ENCODE peak calls at places on chromosomes 5 and 9, in four cellular contexts. A is IMR-90, Y is lower leg skin, O is astrocyte of the spinal cord. E is an unnamed sample.

GRCh38 chr5:110769282-110769681 is 30.5 kb downstream of the SLC25A46 start:
- DNase-seq in A (peak), Y (peak), O (no peak), E (peak)

GRCh38 chr5:139524932-139525585 is 36.1 kb upstream of the UBE2D2 start:
- DNase-seq in A (no peak), Y (no peak), O (no peak), E (no peak)

GRCh38 chr9:130246126-130246525 is 19.4 kb upstream of the HMCN2 start:
- DNase-seq in A (no peak), Y (no peak), O (no peak), E (no peak)

GRCh38 chr9:96166981-96167380 is 135.0 kb downstream of the HSD17B3 start:
- DNase-seq in A (no peak), Y (no peak), O (no peak), E (no peak)

GRCh38 chr5:51376504-51376903 is 6.7 kb upstream of the ISL1 start:
- DNase-seq in A (no peak), Y (no peak), O (no peak), E (no peak)

GRCh38 chr5:158570502-158570901 is 529.2 kb downstream of the EBF1 start:
- DNase-seq in A (no peak), Y (no peak), O (no peak), E (peak)

GRCh38 chr5:119522841-119523240 is 70.5 kb downstream of the HSD17B4 start:
- DNase-seq in A (no peak), Y (no peak), O (no peak), E (no peak)

GRCh38 chr5:138927979-138928378 is 52.8 kb upstream of the LRRTM2 start:
- DNase-seq in A (peak), Y (no peak), O (no peak), E (no peak)

GRCh38 chr5:172187118-172188032 is 649 bp downstream of the STK10 start:
- DNase-seq in A (peak), Y (peak), O (peak), E (peak)

GRCh38 chr5:127665641-127666040 is 16.8 kb downstream of the CTXN3 start:
- DNase-seq in A (no peak), Y (no peak), O (no peak), E (no peak)

GRCh38 chr9:73166453-73166852 is 14.8 kb downstream of the ANXA1 start:
- DNase-seq in A (no peak), Y (no peak), O (no peak), E (no peak)

GRCh38 chr5:157025093-157025698 is 33.7 kb downstream of the HAVCR1 start:
- DNase-seq in A (no peak), Y (no peak), O (no peak), E (no peak)

GRCh38 chr9:127588740-127589506 is 23.2 kb upstream of the STXBP1 start:
- DNase-seq in A (no peak), Y (no peak), O (no peak), E (no peak)

GRCh38 chr9:123482295-123482970 is 126.4 kb downstream of the CRB2 start:
- DNase-seq in A (no peak), Y (no peak), O (no peak), E (no peak)

GRCh38 chr5:51651889-51652288 is 268.6 kb downstream of the ISL1 start:
- DNase-seq in A (no peak), Y (no peak), O (peak), E (no peak)

GRCh38 chr5:1323803-1324173 is 21.1 kb downstream of the CLPTM1L start:
- DNase-seq in A (no peak), Y (no peak), O (no peak), E (no peak)

GRCh38 chr9:133282454-133283238 is 7.6 kb upstream of the ABO start:
- DNase-seq in A (no peak), Y (no peak), O (no peak), E (no peak)

GRCh38 chr5:117713585-117714198 is 1139.1 kb upstream of the SEMA6A start:
- DNase-seq in A (no peak), Y (no peak), O (peak), E (no peak)

GRCh38 chr5:36624277-36624676 is 17.9 kb downstream of the SLC1A3 start:
- DNase-seq in A (no peak), Y (no peak), O (no peak), E (no peak)

GRCh38 chr5:36619012-36619635 is 12.7 kb downstream of the SLC1A3 start:
- DNase-seq in A (no peak), Y (no peak), O (no peak), E (no peak)

GRCh38 chr5:36629729-36630128 is 23.3 kb downstream of the SLC1A3 start:
- DNase-seq in A (no peak), Y (no peak), O (no peak), E (no peak)

GRCh38 chr5:36621985-36622384 is 15.6 kb downstream of the SLC1A3 start:
- DNase-seq in A (no peak), Y (no peak), O (no peak), E (no peak)

GRCh38 chr5:36623832-36624231 is 17.4 kb downstream of the SLC1A3 start:
- DNase-seq in A (no peak), Y (no peak), O (no peak), E (no peak)
- H3K4me3 ChIP-seq in A (no peak), Y (no peak), O (no peak), E (no peak)

DNA sequence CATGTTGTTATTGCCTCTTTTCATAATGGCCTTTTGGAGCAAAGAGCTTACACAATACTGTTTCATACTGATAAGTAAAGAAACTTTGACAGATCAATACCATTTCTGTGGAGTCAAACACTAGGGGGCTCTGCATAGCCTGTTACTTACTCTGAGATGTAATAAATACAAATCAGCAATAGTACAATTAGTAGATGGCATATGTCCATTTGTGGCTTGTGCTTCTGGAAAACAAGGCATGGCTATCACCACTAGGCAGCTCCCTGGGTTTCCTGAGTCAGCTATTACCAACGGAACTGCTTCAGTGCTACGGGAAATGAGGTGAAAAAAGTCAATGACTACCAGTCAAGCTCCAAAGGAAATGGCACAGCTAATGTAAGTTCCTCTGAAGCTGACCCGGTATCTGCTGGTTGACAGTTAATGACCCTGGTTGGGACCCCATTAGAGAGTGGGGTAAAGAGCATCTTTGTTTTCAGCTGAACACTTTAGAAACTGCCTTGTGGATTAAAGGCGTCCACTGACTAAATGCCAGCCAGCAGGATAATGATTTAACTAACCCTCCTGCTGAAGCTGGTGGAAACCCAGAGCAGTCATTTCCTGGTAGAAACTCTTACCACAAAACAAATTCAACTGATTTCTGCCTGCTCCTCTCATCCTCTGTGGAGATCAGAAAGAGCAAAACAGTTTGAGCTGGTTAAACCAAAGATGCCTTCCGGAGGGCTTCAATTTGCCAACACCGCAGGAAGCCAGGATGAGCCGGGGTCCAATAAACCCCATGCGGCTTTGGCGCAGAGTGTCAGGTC is 69.0 kb upstream of the FAM169A start:
- DNase-seq in A (peak), Y (no peak), O (peak), E (peak)
- TF ChIP-seq CTCF in A (peak), Y (no peak), O (peak), E (peak)

GRCh38 chr9:100586093-100586492 is 8.2 kb downstream of the CAVIN4 start:
- DNase-seq in A (no peak), Y (no peak), O (no peak), E (no peak)

GRCh38 chr9:100581081-100581480 is 3.2 kb downstream of the CAVIN4 start:
- DNase-seq in A (no peak), Y (no peak), O (no peak), E (no peak)

GRCh38 chr9:100584951-100585350 is 7.1 kb downstream of the CAVIN4 start:
- DNase-seq in A (no peak), Y (no peak), O (no peak), E (no peak)

GRCh38 chr9:100581661-100582060 is 3.8 kb downstream of the CAVIN4 start:
- DNase-seq in A (no peak), Y (no peak), O (no peak), E (no peak)

DNA sequence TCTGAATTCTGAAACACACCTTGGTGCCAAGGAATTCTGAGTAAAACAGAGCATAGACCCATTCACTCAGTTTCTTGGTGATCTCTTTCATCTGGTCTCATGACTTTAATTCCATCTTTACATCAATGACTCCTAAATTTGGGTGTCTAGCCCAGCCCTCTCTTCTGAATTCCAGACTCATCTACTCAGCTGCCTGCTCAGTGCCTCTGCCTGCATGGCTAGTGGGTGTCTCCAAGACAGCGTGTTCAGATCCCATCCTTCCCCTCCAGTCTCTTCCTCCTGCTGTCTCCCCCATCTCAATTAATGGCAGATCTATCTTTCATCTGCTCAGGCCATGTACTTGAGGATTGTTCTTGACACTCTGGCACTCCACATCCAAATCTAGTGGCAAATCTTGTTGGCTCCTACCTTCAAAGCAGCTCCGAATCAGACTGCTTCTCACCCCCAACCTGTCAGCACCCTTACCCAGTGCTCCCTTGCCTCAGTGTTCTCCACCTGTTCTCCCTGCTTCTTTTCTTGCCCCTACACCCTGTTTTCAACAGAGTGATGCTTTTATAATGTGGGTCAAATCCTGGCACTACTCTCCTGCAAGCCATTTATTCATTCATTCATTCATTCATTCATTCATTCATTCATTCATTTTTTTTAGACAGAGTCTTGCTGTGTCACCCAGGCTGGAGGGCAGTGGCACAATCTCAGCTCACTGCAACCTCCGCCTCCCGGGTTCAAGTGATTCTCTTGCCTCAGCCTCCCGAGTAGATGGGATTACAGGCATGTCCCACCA is 5.3 kb downstream of the CAVIN4 start:
- DNase-seq in A (no peak), Y (no peak), O (no peak), E (no peak)
- H3K4me3 ChIP-seq in A (no peak), Y (no peak), O (no peak), E (no peak)

GRCh38 chr5:177575488-177575887 is 16.5 kb upstream of the TMED9 start:
- DNase-seq in A (no peak), Y (no peak), O (no peak), E (no peak)

GRCh38 chr5:177578331-177578730 is 13.7 kb upstream of the TMED9 start:
- DNase-seq in A (no peak), Y (no peak), O (no peak), E (no peak)

DNA sequence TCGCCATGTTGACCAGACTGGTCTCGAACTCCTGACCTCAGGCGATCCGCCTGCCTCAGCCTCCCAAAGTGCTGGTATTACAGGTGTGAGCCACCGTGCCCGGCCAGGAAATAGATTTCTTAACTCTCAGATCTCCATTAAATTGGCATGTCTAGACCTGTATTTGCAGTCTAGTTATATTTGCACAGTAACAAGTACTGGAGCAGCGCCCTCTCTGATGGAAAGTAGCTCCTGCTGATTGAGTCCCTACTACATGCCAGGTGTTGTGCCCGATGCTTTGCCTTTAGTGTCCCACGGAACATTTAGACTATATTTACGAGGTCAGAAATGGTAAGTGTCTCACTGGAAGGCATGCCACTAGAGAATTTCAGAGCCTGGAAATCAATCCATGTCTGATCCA is 15.8 kb upstream of the TMED9 start:
- DNase-seq in A (no peak), Y (no peak), O (no peak), E (no peak)
- TF ChIP-seq CTCF in A (no peak), Y (no peak), O (no peak), E (no peak)

GRCh38 chr9:37271679-37272078 is 150.8 kb upstream of the GRHPR start:
- DNase-seq in A (peak), Y (no peak), O (no peak), E (no peak)
- H3K4me3 ChIP-seq in A (no peak), Y (no peak), O (no peak), E (no peak)

DNA sequence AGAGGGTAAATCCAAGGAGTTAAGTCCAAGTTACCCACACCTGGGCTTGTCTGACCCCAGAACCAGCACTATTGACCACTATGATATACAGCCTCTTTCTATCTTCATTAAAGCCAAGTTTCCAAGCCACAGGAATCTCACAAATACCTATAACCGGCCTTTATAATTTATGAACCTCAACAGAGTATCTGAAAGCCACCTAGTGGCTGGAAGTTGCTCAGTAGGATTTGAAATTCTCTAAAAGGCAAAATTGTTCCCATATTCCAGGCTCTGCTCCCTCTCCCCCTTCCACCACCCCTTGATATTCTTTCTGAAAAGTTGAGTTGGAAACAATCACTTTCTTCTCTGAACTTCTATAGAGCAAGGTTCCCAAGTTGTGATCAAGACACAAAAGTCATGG is 106.4 kb upstream of the GPR151 start:
- DNase-seq in A (no peak), Y (no peak), O (no peak), E (no peak)
- TF ChIP-seq CTCF in A (peak), Y (no peak), O (peak), E (no peak)

GRCh38 chr5:133611357-133612020 is 852 bp downstream of the FSTL4 start:
- DNase-seq in A (no peak), Y (no peak), O (no peak), E (no peak)

GRCh38 chr5:133612021-133612860 is at the start of gene FSTL4:
- DNase-seq in A (no peak), Y (no peak), O (no peak), E (no peak)

GRCh38 chr5:133613184-133613583 is 843 bp upstream of the FSTL4 start:
- DNase-seq in A (no peak), Y (no peak), O (no peak), E (no peak)

GRCh38 chr5:133613743-133614142 is 1.4 kb upstream of the FSTL4 start:
- DNase-seq in A (no peak), Y (no peak), O (no peak), E (no peak)

DNA sequence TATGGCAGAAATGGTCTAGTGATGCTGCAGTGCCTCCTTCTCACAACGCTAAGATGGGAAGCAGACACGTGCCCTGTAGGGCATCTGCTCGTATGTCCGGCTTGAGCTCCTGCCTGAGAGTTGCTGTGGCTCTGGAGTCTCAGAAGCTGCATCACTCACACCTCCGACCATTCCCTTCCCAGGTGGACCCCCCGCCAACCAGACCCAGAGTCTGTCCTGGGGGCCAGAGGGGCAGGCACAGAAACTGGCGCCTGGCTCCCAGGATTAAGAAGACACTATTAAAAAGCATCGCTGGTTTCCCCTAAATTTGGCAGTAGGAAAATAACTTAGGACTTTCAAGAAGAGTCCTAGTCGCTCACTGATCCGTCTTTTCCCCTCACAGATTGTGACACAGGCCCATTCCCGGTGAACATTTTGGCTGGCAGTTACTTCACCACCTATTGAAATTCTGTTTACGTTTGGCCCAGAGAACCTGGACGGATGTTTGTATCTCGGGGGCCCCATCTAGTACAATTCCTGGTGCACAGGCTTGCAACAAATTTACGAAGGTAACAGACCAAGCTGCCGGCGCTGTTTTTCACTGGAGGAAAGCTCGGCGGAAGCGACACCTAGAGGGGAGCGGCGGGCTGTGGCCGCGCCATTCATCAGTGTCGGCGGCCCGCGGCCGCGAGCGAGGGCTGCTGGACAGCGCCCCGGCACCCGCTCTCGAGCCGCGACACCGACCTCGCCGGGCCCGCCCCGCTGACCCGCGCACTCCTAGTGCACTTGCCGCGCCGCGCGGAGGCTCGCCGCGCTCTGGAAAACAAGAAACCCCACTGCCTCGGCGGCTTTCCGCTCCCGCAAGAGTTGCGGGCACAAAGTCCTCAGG is 1.6 kb downstream of the FSTL4 start:
- DNase-seq in A (no peak), Y (no peak), O (peak), E (peak)
- H3K4me3 ChIP-seq in A (no peak), Y (no peak), O (no peak), E (no peak)

GRCh38 chr9:69143291-69143690 is 30.8 kb upstream of the TJP2 start:
- DNase-seq in A (no peak), Y (peak), O (no peak), E (peak)

GRCh38 chr9:69139596-69139995 is 34.5 kb upstream of the TJP2 start:
- DNase-seq in A (no peak), Y (peak), O (no peak), E (no peak)

GRCh38 chr9:69141851-69142250 is 32.2 kb upstream of the TJP2 start:
- DNase-seq in A (no peak), Y (no peak), O (no peak), E (no peak)

GRCh38 chr9:69137311-69137710 is 36.8 kb upstream of the TJP2 start:
- DNase-seq in A (no peak), Y (peak), O (no peak), E (no peak)

DNA sequence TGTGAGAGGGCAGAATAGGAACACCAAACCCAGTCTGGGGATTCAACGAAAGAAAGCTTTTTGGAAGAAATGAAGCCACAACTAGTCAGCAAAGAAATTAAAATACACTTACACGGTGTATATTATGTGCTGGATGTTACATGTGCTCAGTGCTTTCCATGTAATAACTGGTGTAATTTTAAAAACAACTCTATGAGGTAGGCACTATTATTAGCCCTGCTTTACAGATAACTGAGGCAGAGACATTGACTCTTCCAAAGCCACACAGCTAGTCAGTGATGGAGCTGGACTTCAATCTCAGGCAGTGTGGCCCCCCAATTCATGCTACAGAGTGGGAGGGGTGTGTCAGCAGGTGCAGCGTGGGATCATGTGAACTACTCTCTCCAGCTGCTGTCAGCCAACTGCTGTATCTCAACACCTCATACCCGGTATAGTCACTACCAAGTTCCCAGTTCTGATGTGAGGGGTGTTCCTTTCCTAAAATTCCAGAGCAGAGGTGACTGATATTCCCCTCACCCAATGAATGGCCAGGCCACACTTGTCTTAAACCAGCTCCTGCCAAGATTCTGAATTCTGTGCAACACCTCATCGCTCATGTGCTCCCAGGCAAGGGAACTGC is 33.8 kb upstream of the TJP2 start:
- DNase-seq in A (no peak), Y (peak), O (no peak), E (no peak)
- TF ChIP-seq CTCF in A (no peak), Y (no peak), O (no peak), E (no peak)

DNA sequence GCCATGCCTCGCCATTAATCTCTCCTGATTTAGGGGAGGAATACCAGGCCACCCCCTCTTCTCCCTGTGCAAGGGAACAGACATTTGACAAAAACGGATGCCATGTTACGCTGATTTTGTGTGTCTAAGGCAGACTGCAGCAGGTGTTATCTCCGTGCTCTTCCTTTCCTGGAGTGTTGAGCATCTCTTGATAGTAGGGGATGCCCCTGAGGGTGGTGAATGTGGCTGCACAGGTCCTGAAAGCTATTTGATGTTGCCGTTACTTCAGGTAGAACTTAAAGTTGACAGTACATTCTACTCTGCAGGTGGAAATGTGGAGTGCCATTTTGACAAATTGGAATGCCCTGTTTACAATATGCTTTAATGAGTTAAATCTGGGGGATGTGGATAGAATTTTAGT is 21.5 kb downstream of the TENT4A start:
- DNase-seq in A (no peak), Y (no peak), O (no peak), E (no peak)
- H3K4me3 ChIP-seq in A (no peak), Y (no peak), O (no peak), E (no peak)

E was measured in foreskin fibroblast.